ENCODE peak calls at places on chromosome 6, in five cellular contexts. A is HEK293T; Q is GM13976; T is activated naive CD8-positive, alpha-beta T cell treated with anti-CD3 and anti-CD28 coated beads, Interleukin-2, amount 50 U/mL, for 24 hours; S is pancreas. U is an unnamed sample.

GRCh38 chr6:33755070-33755869 is 8.6 kb upstream of the IP6K3 start:
- DNase-seq in A (no peak), Q (no peak), T (no peak), S (no peak), U (peak)

GRCh38 chr6:4371207-4371921 is 236.0 kb upstream of the ECI2 start:
- DNase-seq in A (no peak), Q (no peak), T (no peak), S (no peak), U (no peak)

GRCh38 chr6:8085053-8085511 is 17.3 kb downstream of the EEF1E1 start:
- DNase-seq in A (no peak), Q (no peak), T (no peak), S (no peak), U (no peak)

GRCh38 chr6:41577865-41578713 is 31.9 kb downstream of the FOXP4 start:
- DNase-seq in A (peak), Q (no peak), T (no peak), S (peak), U (no peak)

GRCh38 chr6:14770040-14770439 is 475.8 kb upstream of the JARID2 start:
- DNase-seq in A (no peak), Q (no peak), T (no peak), S (no peak), U (no peak)

GRCh38 chr6:116012471-116012949 is 48.2 kb downstream of the FRK start:
- DNase-seq in A (no peak), Q (no peak), T (no peak), S (no peak), U (no peak)

GRCh38 chr6:97460394-97460793 is 177.4 kb upstream of the MMS22L start:
- DNase-seq in A (no peak), Q (no peak), T (no peak), S (no peak), U (no peak)

GRCh38 chr6:156919370-156919769 is 142.2 kb downstream of the ARID1B start:
- DNase-seq in A (no peak), Q (no peak), T (no peak), S (no peak), U (no peak)

GRCh38 chr6:13834762-13835161 is 20.4 kb upstream of the MCUR1 start:
- DNase-seq in A (no peak), Q (no peak), T (no peak), S (no peak), U (no peak)

GRCh38 chr6:138162104-138162946 is 586 bp downstream of the ARFGEF3 start:
- DNase-seq in A (peak), Q (peak), T (no peak), S (peak), U (peak)

GRCh38 chr6:1931817-1932216 is 313.6 kb downstream of the GMDS start:
- DNase-seq in A (no peak), Q (no peak), T (no peak), S (no peak), U (no peak)

GRCh38 chr6:112061605-112062004 is 7.7 kb downstream of the CCN6 start:
- DNase-seq in A (no peak), Q (no peak), T (no peak), S (no peak), U (no peak)

GRCh38 chr6:40717411-40718057 is 130.4 kb upstream of the LRFN2 start:
- DNase-seq in A (no peak), Q (no peak), T (no peak), S (no peak), U (no peak)

U was measured in germinal center.